ENCODE peak calls at places on chromosomes 13 and 19, in ten cellular contexts. One of them, this sample, is unnamed. For H3K9me3, the result is how much of the 10 kb centered on the place peaks cover.

GRCh38 chr19:21707065-21707464 is 60.3 kb downstream of the ZNF100 start:
- DNase-seq in mucosa of descending colon: no peak
- DNase-seq in left lung: no peak
- DNase-seq in neural progenitor cell: no peak
- DNase-seq in left ventricle myocardium inferior: no peak
- DNase-seq in Peyer's patch: no peak
- DNase-seq in tibial nerve: no peak
- DNase-seq in CD8-positive, alpha-beta T cell: no peak
- DNase-seq in psoas muscle: no peak
- DNase-seq in MM.1S: no peak
- DNase-seq in this sample: no peak

GRCh38 chr13:74629985-74630384 is 495.8 kb upstream of the KLF12 start:
- DNase-seq in CD8-positive, alpha-beta T cell: no peak
- DNase-seq in MM.1S: no peak
- DNase-seq in mucosa of descending colon: no peak
- DNase-seq in left ventricle myocardium inferior: no peak
- DNase-seq in tibial nerve: no peak
- DNase-seq in neural progenitor cell: no peak
- DNase-seq in psoas muscle: no peak
- DNase-seq in left lung: no peak
- DNase-seq in Peyer's patch: no peak
- DNase-seq in this sample: no peak

GRCh38 chr13:35979378-35979911 is 151.7 kb downstream of the DCLK1 start:
- DNase-seq in psoas muscle: peak
- DNase-seq in mucosa of descending colon: no peak
- DNase-seq in left lung: peak
- DNase-seq in MM.1S: no peak
- DNase-seq in neural progenitor cell: no peak
- DNase-seq in tibial nerve: peak
- DNase-seq in CD8-positive, alpha-beta T cell: no peak
- DNase-seq in left ventricle myocardium inferior: peak
- DNase-seq in Peyer's patch: no peak
- DNase-seq in this sample: no peak

GRCh38 chr19:58570770-58571574 is 2.2 kb downstream of the MZF1 start:
- DNase-seq in Peyer's patch: peak
- DNase-seq in tibial nerve: peak
- DNase-seq in left lung: peak
- DNase-seq in CD8-positive, alpha-beta T cell: no peak
- DNase-seq in mucosa of descending colon: peak
- DNase-seq in psoas muscle: no peak
- DNase-seq in neural progenitor cell: no peak
- DNase-seq in left ventricle myocardium inferior: peak
- DNase-seq in MM.1S: no peak
- DNase-seq in this sample: no peak

GRCh38 chr19:18859676-18860301 is 28.0 kb downstream of the UPF1 start:
- DNase-seq in CD8-positive, alpha-beta T cell: no peak
- DNase-seq in MM.1S: no peak
- DNase-seq in neural progenitor cell: no peak
- DNase-seq in psoas muscle: no peak
- DNase-seq in tibial nerve: no peak
- DNase-seq in left ventricle myocardium inferior: no peak
- DNase-seq in left lung: no peak
- DNase-seq in mucosa of descending colon: no peak
- DNase-seq in Peyer's patch: no peak
- DNase-seq in this sample: no peak

GRCh38 chr19:5031231-5032100 is 62.6 kb downstream of the KDM4B start:
- DNase-seq in CD8-positive, alpha-beta T cell: peak
- DNase-seq in psoas muscle: peak
- DNase-seq in Peyer's patch: peak
- DNase-seq in MM.1S: peak
- DNase-seq in mucosa of descending colon: peak
- DNase-seq in tibial nerve: peak
- DNase-seq in left lung: peak
- DNase-seq in neural progenitor cell: peak
- DNase-seq in left ventricle myocardium inferior: peak
- DNase-seq in this sample: peak

GRCh38 chr19:616732-617526 is 16.4 kb downstream of the POLRMT start:
- DNase-seq in left lung: no peak
- DNase-seq in left ventricle myocardium inferior: no peak
- DNase-seq in neural progenitor cell: no peak
- DNase-seq in CD8-positive, alpha-beta T cell: no peak
- DNase-seq in psoas muscle: no peak
- DNase-seq in mucosa of descending colon: no peak
- DNase-seq in Peyer's patch: no peak
- DNase-seq in tibial nerve: no peak
- DNase-seq in MM.1S: no peak
- DNase-seq in this sample: no peak

GRCh38 chr13:33206425-33206824 is 79.1 kb downstream of the STARD13 start:
- DNase-seq in Peyer's patch: no peak
- DNase-seq in left ventricle myocardium inferior: no peak
- DNase-seq in neural progenitor cell: no peak
- DNase-seq in tibial nerve: no peak
- DNase-seq in psoas muscle: no peak
- DNase-seq in left lung: no peak
- DNase-seq in MM.1S: no peak
- DNase-seq in mucosa of descending colon: no peak
- DNase-seq in CD8-positive, alpha-beta T cell: no peak
- DNase-seq in this sample: no peak

GRCh38 chr13:56378566-56378965 is 762.2 kb upstream of the PRR20A start:
- DNase-seq in neural progenitor cell: no peak
- DNase-seq in CD8-positive, alpha-beta T cell: no peak
- DNase-seq in psoas muscle: no peak
- DNase-seq in Peyer's patch: no peak
- DNase-seq in left lung: no peak
- DNase-seq in tibial nerve: no peak
- DNase-seq in MM.1S: no peak
- DNase-seq in mucosa of descending colon: no peak
- DNase-seq in left ventricle myocardium inferior: no peak
- DNase-seq in this sample: no peak

GRCh38 chr19:19627716-19628498 is at the start of gene LPAR2:
- DNase-seq in MM.1S: peak
- DNase-seq in CD8-positive, alpha-beta T cell: peak
- DNase-seq in left ventricle myocardium inferior: no peak
- DNase-seq in tibial nerve: no peak
- DNase-seq in mucosa of descending colon: peak
- DNase-seq in psoas muscle: peak
- DNase-seq in Peyer's patch: peak
- DNase-seq in neural progenitor cell: peak
- DNase-seq in left lung: peak
- DNase-seq in this sample: peak

GRCh38 chr19:45440873-45441654 is 17.3 kb upstream of the ERCC1 start:
- DNase-seq in tibial nerve: no peak
- DNase-seq in left lung: no peak
- DNase-seq in CD8-positive, alpha-beta T cell: no peak
- DNase-seq in psoas muscle: no peak
- DNase-seq in neural progenitor cell: peak
- DNase-seq in left ventricle myocardium inferior: no peak
- DNase-seq in Peyer's patch: no peak
- DNase-seq in MM.1S: no peak
- DNase-seq in mucosa of descending colon: no peak
- DNase-seq in this sample: no peak

DNA sequence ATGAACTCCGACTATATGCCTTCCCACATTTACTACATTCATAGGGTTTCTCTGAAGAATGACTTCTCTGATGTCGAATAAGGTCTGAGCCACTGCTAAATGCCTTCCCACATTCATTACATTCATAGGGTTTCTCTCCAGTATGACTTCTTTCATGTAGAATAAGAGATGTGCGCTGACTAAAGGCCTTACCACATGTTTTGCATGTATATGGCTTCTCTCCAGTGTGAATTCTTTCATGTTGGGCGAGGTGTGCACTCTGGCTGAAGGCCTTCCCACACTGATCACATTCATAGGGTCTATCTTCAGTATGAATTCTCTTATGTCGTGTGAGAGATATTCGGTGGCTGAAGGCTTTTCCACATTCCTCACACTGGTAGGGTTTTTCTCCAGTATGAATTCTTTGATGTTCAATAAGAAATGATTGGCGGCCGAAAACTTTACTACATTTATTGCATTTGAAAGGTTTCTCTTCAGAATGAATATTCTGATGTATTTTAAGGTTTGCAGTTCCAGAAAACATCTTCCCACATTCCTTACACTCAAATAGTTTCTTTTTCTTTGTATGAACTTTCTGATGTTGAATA is 35.8 kb downstream of the ZNF667 start:
- DNase-seq in MM.1S: no peak
- DNase-seq in left lung: no peak
- DNase-seq in mucosa of descending colon: no peak
- DNase-seq in psoas muscle: no peak
- DNase-seq in Peyer's patch: no peak
- DNase-seq in neural progenitor cell: no peak
- DNase-seq in CD8-positive, alpha-beta T cell: no peak
- DNase-seq in tibial nerve: no peak
- DNase-seq in left ventricle myocardium inferior: no peak
- DNase-seq in this sample: no peak
- H3K9me3 ChIP-seq in MM.1S: under half
- H3K9me3 ChIP-seq in left lung: half or more
- H3K9me3 ChIP-seq in mucosa of descending colon: half or more
- H3K9me3 ChIP-seq in psoas muscle: half or more
- H3K9me3 ChIP-seq in Peyer's patch: under half
- H3K9me3 ChIP-seq in neural progenitor cell: under half
- H3K9me3 ChIP-seq in CD8-positive, alpha-beta T cell: under half
- H3K9me3 ChIP-seq in tibial nerve: half or more
- H3K9me3 ChIP-seq in left ventricle myocardium inferior: half or more
- H3K9me3 ChIP-seq in this sample: under half

DNA sequence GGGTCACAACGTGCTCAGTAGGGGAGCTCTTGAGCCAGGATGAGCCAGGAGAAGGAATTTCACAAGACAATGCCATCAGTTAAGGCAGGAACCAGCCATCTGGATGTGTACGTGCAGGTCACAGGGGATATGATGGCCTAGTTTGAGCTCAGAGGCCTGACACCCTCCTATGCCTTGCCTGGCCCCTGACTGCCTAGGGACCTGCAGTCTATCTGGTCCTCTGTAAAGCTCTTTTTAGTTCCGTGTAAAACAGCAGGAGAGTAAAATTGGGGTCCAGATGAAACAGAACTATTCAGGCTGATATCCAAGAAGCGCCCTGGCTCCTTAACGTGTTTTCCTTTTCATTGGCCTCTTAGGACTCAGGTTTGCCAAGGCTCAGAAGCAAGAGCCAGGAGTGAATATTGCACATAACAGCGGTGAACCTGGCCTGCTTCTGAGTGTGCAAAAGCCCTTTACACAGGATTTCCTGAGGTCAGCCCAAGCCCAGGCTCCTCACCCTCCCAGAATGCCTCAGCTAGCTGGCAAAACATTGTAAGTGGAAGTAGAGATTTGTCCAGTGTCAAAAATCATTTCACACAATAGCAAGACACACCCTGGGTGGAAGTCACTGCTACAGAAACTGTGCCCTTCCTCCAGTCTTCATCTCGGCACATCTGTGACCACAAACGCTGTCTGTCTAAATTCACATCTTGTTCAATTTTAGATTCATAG is 777.2 kb downstream of the UQCRFS1 start:
- DNase-seq in Peyer's patch: no peak
- DNase-seq in MM.1S: peak
- DNase-seq in CD8-positive, alpha-beta T cell: peak
- DNase-seq in left lung: no peak
- DNase-seq in mucosa of descending colon: no peak
- DNase-seq in psoas muscle: no peak
- DNase-seq in left ventricle myocardium inferior: no peak
- DNase-seq in neural progenitor cell: no peak
- DNase-seq in tibial nerve: no peak
- DNase-seq in this sample: no peak
- H3K9me3 ChIP-seq in Peyer's patch: under half
- H3K9me3 ChIP-seq in MM.1S: under half
- H3K9me3 ChIP-seq in CD8-positive, alpha-beta T cell: under half
- H3K9me3 ChIP-seq in left lung: under half
- H3K9me3 ChIP-seq in mucosa of descending colon: under half
- H3K9me3 ChIP-seq in psoas muscle: under half
- H3K9me3 ChIP-seq in left ventricle myocardium inferior: under half
- H3K9me3 ChIP-seq in neural progenitor cell: under half
- H3K9me3 ChIP-seq in tibial nerve: under half
- H3K9me3 ChIP-seq in this sample: under half

GRCh38 chr19:48842744-48843162 is 6.5 kb upstream of the HSD17B14 start:
- DNase-seq in MM.1S: peak
- DNase-seq in neural progenitor cell: peak
- DNase-seq in tibial nerve: no peak
- DNase-seq in left ventricle myocardium inferior: no peak
- DNase-seq in psoas muscle: no peak
- DNase-seq in CD8-positive, alpha-beta T cell: peak
- DNase-seq in Peyer's patch: no peak
- DNase-seq in mucosa of descending colon: no peak
- DNase-seq in left lung: no peak
- DNase-seq in this sample: peak
- H3K9me3 ChIP-seq in MM.1S: under half
- H3K9me3 ChIP-seq in neural progenitor cell: under half
- H3K9me3 ChIP-seq in tibial nerve: under half
- H3K9me3 ChIP-seq in left ventricle myocardium inferior: under half
- H3K9me3 ChIP-seq in psoas muscle: under half
- H3K9me3 ChIP-seq in CD8-positive, alpha-beta T cell: under half
- H3K9me3 ChIP-seq in Peyer's patch: under half
- H3K9me3 ChIP-seq in mucosa of descending colon: under half
- H3K9me3 ChIP-seq in left lung: under half
- H3K9me3 ChIP-seq in this sample: under half

GRCh38 chr19:9329999-9330398 is 6.0 kb downstream of the ZNF559 start:
- DNase-seq in psoas muscle: no peak
- DNase-seq in neural progenitor cell: no peak
- DNase-seq in left ventricle myocardium inferior: no peak
- DNase-seq in MM.1S: no peak
- DNase-seq in tibial nerve: no peak
- DNase-seq in mucosa of descending colon: no peak
- DNase-seq in left lung: no peak
- DNase-seq in Peyer's patch: no peak
- DNase-seq in CD8-positive, alpha-beta T cell: no peak
- DNase-seq in this sample: no peak

GRCh38 chr19:9323557-9323918 is 441 bp upstream of the ZNF559 start:
- DNase-seq in neural progenitor cell: no peak
- DNase-seq in MM.1S: peak
- DNase-seq in psoas muscle: peak
- DNase-seq in left lung: peak
- DNase-seq in left ventricle myocardium inferior: peak
- DNase-seq in mucosa of descending colon: no peak
- DNase-seq in Peyer's patch: no peak
- DNase-seq in CD8-positive, alpha-beta T cell: no peak
- DNase-seq in tibial nerve: peak
- DNase-seq in this sample: peak

GRCh38 chr19:9321338-9321737 is 2.6 kb upstream of the ZNF559 start:
- DNase-seq in tibial nerve: no peak
- DNase-seq in left ventricle myocardium inferior: no peak
- DNase-seq in psoas muscle: peak
- DNase-seq in neural progenitor cell: no peak
- DNase-seq in Peyer's patch: no peak
- DNase-seq in MM.1S: no peak
- DNase-seq in left lung: no peak
- DNase-seq in mucosa of descending colon: no peak
- DNase-seq in CD8-positive, alpha-beta T cell: no peak
- DNase-seq in this sample: no peak

GRCh38 chr19:9323919-9324583 is at the start of gene ZNF559:
- DNase-seq in CD8-positive, alpha-beta T cell: peak
- DNase-seq in left ventricle myocardium inferior: peak
- DNase-seq in mucosa of descending colon: peak
- DNase-seq in tibial nerve: peak
- DNase-seq in left lung: peak
- DNase-seq in psoas muscle: peak
- DNase-seq in MM.1S: peak
- DNase-seq in neural progenitor cell: peak
- DNase-seq in Peyer's patch: peak
- DNase-seq in this sample: peak

DNA sequence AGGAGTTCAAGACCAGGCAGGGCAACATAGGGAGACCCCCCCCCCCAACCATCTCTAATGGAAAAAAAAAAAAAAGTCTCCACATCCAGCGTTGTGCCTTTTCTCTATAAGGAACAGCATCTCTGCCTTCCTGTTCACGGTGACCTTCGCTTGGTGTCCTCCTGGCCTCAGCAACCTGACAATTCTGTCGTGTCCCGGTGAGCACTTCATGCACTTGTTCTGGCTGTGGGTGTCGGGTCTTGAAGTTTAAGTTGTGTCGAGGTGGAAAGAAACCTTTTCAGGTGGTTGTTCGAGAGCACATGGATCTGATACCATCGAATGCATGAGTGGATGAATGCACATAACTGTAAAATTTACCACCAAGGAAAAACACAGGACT is 594 bp downstream of the ZNF559 start:
- DNase-seq in left ventricle myocardium inferior: no peak
- DNase-seq in left lung: no peak
- DNase-seq in tibial nerve: no peak
- DNase-seq in neural progenitor cell: no peak
- DNase-seq in CD8-positive, alpha-beta T cell: no peak
- DNase-seq in Peyer's patch: no peak
- DNase-seq in MM.1S: no peak
- DNase-seq in psoas muscle: no peak
- DNase-seq in mucosa of descending colon: no peak
- DNase-seq in this sample: no peak
- H3K9me3 ChIP-seq in left ventricle myocardium inferior: under half
- H3K9me3 ChIP-seq in left lung: half or more
- H3K9me3 ChIP-seq in tibial nerve: half or more
- H3K9me3 ChIP-seq in neural progenitor cell: under half
- H3K9me3 ChIP-seq in CD8-positive, alpha-beta T cell: under half
- H3K9me3 ChIP-seq in Peyer's patch: under half
- H3K9me3 ChIP-seq in MM.1S: under half
- H3K9me3 ChIP-seq in psoas muscle: half or more
- H3K9me3 ChIP-seq in mucosa of descending colon: half or more
- H3K9me3 ChIP-seq in this sample: under half

This sample was measured in T-helper 17 cell.